ENCODE peak calls at places on chromosomes 16 and 17, in four cellular contexts. I, T, C and R are unnamed samples.

GRCh38 chr17:80191192-80191591 is 21.4 kb downstream of the CARD14 start:
- DNase-seq in I (no peak), C (no peak), T (no peak), R (no peak)

GRCh38 chr17:80512233-80512632 is 32.4 kb upstream of the RPTOR start:
- DNase-seq in T (no peak), C (no peak), I (no peak), R (no peak)

GRCh38 chr16:89242795-89243200 is 25.3 kb downstream of the ZNF778 start:
- DNase-seq in T (no peak), C (no peak), I (no peak), R (no peak)

GRCh38 chr17:28755486-28755885 is 11.7 kb downstream of the TRAF4 start:
- DNase-seq in I (no peak), T (no peak), C (no peak), R (no peak)

GRCh38 chr17:3475155-3475808 is 515 bp upstream of the ASPA start:
- DNase-seq in C (no peak), I (no peak), T (no peak), R (no peak)

GRCh38 chr17:15332338-15332737 is 9.1 kb downstream of the TEKT3 start:
- DNase-seq in I (no peak), T (no peak), C (no peak), R (no peak)

GRCh38 chr16:85675528-85675927 is 13.2 kb downstream of the GINS2 start:
- DNase-seq in I (no peak), C (peak), T (no peak), R (no peak)

GRCh38 chr17:72592242-72592966 is 471.6 kb downstream of the SOX9 start:
- DNase-seq in C (peak), I (no peak), T (peak), R (peak)

GRCh38 chr16:24761526-24761925 is 32.1 kb downstream of the TNRC6A start:
- DNase-seq in I (no peak), C (no peak), T (no peak), R (no peak)

GRCh38 chr16:28930652-28931051 is 1.1 kb upstream of the CD19 start:
- DNase-seq in I (peak), T (no peak), C (no peak), R (peak)

GRCh38 chr16:87203060-87203656 is 114.0 kb downstream of the C16orf95 start:
- DNase-seq in I (no peak), T (peak), C (peak), R (peak)

GRCh38 chr16:87358250-87358649 is 25.3 kb downstream of the FBXO31 start:
- DNase-seq in T (no peak), I (no peak), C (no peak), R (no peak)

GRCh38 chr16:71734511-71734910 is 10.0 kb upstream of the PHLPP2 start:
- DNase-seq in C (no peak), T (no peak), I (no peak), R (no peak)

GRCh38 chr17:49890077-49890821 is 42.4 kb upstream of the TAC4 start:
- DNase-seq in I (no peak), C (peak), T (no peak), R (no peak)

GRCh38 chr16:66324785-66325184 is 41.7 kb upstream of the CDH5 start:
- DNase-seq in I (no peak), T (no peak), C (peak), R (peak)
- TF ChIP-seq CTCF in I (no peak), T (no peak), C (no peak), R (no peak)

DNA sequence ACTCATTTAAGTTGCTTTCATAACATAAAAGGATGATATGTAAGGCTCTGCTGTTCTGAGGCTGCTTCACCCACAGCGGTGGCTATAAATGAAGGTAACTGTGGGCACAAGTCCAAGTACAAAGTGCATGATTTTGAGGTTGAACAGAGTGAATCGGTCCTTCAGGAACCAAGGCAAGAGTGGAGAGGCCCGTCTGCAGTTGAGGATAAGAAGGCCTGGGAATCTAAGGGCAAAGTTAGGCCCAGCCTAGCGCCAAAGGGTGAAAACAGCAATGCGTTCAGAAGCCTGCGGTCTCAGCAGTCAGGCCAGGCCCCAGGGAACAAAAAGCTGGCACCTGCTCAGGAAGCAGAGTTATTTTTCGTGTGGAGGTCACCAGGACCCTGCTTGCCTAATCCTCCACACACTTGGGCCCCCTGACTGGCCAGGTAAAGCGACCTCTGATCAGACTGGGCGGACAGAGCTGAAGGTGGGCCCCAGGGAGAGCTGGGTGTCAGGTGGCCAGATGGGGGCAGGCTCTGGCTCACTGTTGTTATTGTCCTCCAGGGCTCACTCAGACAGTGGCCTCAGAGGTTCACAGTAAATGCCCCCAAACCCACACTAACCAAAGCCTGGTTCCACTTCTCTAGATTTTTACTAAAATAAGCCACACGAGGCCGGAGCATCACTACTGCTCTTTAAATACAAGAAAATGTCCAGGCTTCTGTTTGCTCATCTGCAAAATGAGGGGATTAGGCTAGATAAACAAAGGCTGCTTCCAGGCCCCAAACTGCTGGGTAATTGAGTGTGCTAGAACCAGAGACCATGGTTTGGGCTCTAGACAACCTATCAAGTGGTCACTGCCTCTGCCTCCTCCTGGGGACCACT is 46.4 kb downstream of the TEX2 start:
- DNase-seq in C (peak), I (peak), T (no peak), R (peak)
- TF ChIP-seq CTCF in C (no peak), I (no peak), T (no peak), R (no peak)

DNA sequence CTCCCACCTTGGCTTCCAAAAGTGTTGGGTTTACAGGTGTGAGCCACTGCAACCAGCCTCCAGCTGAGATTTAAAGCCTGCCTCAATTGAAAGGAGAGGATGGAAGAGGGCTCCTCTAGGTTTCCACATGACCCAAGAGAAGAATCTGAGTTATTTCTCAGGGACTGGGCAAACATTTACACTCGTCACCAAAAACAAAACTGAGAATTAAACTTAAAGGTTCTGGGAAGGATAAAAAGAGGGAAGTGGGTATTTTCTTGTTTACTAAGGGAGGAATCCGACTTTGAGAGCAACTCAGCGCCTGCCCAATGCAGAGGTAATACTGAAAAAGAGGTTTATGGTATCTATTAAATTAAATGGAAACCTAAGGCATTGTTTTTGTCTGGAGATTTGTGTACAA is 13.3 kb downstream of the HOXB1 start:
- DNase-seq in T (no peak), C (no peak), I (no peak), R (no peak)
- TF ChIP-seq CTCF in T (no peak), C (no peak), I (no peak), R (no peak)

GRCh38 chr16:3625911-3626732 is 14.7 kb upstream of the SLX4 start:
- DNase-seq in T (no peak), C (peak), I (no peak), R (no peak)
- TF ChIP-seq CTCF in T (no peak), C (no peak), I (no peak), R (no peak)

GRCh38 chr17:35065880-35066279 is 2.4 kb upstream of the RFFL start:
- DNase-seq in T (no peak), C (no peak), I (no peak), R (no peak)

GRCh38 chr17:35069311-35069710 is 5.8 kb upstream of the RFFL start:
- DNase-seq in C (peak), I (no peak), T (no peak), R (no peak)

GRCh38 chr17:35068249-35068648 is 4.7 kb upstream of the RFFL start:
- DNase-seq in T (no peak), C (no peak), I (no peak), R (no peak)

GRCh38 chr17:35062284-35062683 is 1.2 kb downstream of the RFFL start:
- DNase-seq in C (no peak), T (no peak), I (no peak), R (no peak)

GRCh38 chr17:35063514-35064223 is at the start of gene RFFL:
- DNase-seq in T (peak), C (peak), I (peak), R (peak)
- TF ChIP-seq CTCF in T (peak), C (no peak), I (no peak), R (no peak)

DNA sequence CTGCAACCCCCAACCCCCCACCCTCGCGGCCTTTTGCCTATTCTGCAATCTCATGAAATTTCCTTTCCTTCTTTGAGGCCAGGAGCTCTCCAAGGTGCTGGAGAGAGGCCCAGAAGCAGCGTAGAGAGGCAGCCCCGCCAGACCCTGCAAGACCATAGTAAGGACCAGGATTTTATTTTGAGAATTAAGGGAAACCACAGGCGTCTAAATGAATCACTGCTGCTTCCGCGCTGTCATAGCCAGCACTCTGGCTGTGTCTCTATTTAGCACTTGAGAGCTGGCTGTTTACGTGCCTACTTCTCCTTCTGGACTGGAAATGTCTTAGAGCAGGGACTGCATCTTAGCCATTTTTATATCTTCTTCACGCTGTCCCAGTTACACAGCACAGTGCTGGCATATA is 37.5 kb upstream of the PIRT start:
- DNase-seq in T (no peak), C (peak), I (no peak), R (peak)
- TF ChIP-seq CTCF in T (no peak), C (no peak), I (no peak), R (no peak)